ENCODE peak calls at places on chromosomes 4 and X, in nine cellular contexts. K is NCI-H1092; C is tibial artery; J is RWPE1; A is AG20443; D is stimulated activated naive B cell treated with anti-CD40 and anti-IgM and Interleukin-4, amounts not matched to agents 10 μg/mL and 1 μg/mL and 100 μg/mL, for 72 hours; H is GM20000; R is Calu3; X is brain microvascular endothelial cell. E is an unnamed sample.

GRCh38 chr4:118398226-118399090 is 45.7 kb upstream of the PRSS12 start:
- DNase-seq in K (no peak), C (no peak), J (no peak), A (no peak), D (no peak), H (peak; percentile 15), R (no peak), X (no peak), E (no peak)

GRCh38 chr4:3320361-3321023 is 27.7 kb downstream of the RGS12 start:
- DNase-seq in K (no peak), C (no peak), J (no peak), A (no peak), D (no peak), H (no peak), R (no peak), X (no peak), E (no peak)

GRCh38 chrX:43949669-43950068 is 23.5 kb downstream of the NDP start:
- DNase-seq in K (no peak), C (no peak), J (no peak), A (peak; percentile 40), D (no peak), H (peak; percentile 2), R (peak; percentile 40), X (no peak), E (no peak)

GRCh38 chr4:142160509-142160908 is 524.1 kb downstream of the IL15 start:
- DNase-seq in K (no peak), C (no peak), J (no peak), A (no peak), D (no peak), H (no peak), R (peak; percentile 5), X (no peak), E (no peak)

GRCh38 chrX:73562458-73562857 is 539 bp upstream of the CHIC1 start:
- DNase-seq in K (no peak), C (no peak), J (no peak), A (no peak), D (no peak), H (no peak), R (no peak), X (no peak), E (no peak)

GRCh38 chr4:137614491-137614890 is 82.2 kb upstream of the PCDH18 start:
- DNase-seq in K (peak; percentile 13), C (no peak), J (no peak), A (no peak), D (no peak), H (no peak), R (no peak), X (no peak), E (no peak)

GRCh38 chrX:20515841-20516461 is 249.2 kb upstream of the RPS6KA3 start:
- DNase-seq in K (no peak), C (no peak), J (peak; percentile 64), A (peak; percentile 44), D (peak; percentile 13), H (peak; percentile 25), R (peak; percentile 22), X (peak; percentile 77), E (no peak)

GRCh38 chrX:154374361-154375155 is at the start of gene FLNA:
- DNase-seq in K (peak; percentile 31), C (peak; percentile 41), J (no peak), A (no peak), D (no peak), H (peak; percentile 47), R (peak; percentile 72), X (no peak), E (no peak)

GRCh38 chr4:98722000-98722399 is 63.6 kb upstream of the TSPAN5 start:
- DNase-seq in K (no peak), C (no peak), J (no peak), A (no peak), D (no peak), H (no peak), R (no peak), X (no peak), E (no peak)

GRCh38 chrX:150486011-150486410 is 82.4 kb upstream of the MTM1 start:
- DNase-seq in K (peak; percentile 37), C (peak; percentile 24), J (peak; percentile 17), A (peak; percentile 48), D (no peak), H (peak; percentile 6), R (peak; percentile 64), X (peak; percentile 44), E (peak; percentile 9)

GRCh38 chr4:78588894-78589545 is 37.5 kb downstream of the ANXA3 start:
- DNase-seq in K (no peak), C (no peak), J (no peak), A (no peak), D (no peak), H (no peak), R (no peak), X (no peak), E (no peak)

E was measured in central memory CD8-positive, alpha-beta T cell.